ENCODE peak calls at places on chromosomes 4 and X, in seven cellular contexts. V is T-helper 2 cell; G is activated CD4-positive, alpha-beta T cell treated with anti-CD3 and anti-CD28 coated beads for 4 hours; D is stimulated activated CD8-positive, alpha-beta memory T cell treated with anti-CD3 and anti-CD28 coated beads, Interleukin-2, amount 100 ng/mL, for 1 hour; C is central memory CD4-positive, alpha-beta T cell; O is psoas muscle; W is B cell. Z is an unnamed sample.

GRCh38 chrX:129654652-129655546 is at the start of gene APLN:
- DNase-seq in V (no peak), G (no peak), D (no peak), C (no peak), O (peak), W (no peak), Z (peak)

GRCh38 chrX:39773150-39773549 is 324.6 kb downstream of the BCOR start:
- DNase-seq in V (no peak), G (no peak), D (no peak), C (no peak), O (no peak), W (no peak), Z (no peak)

GRCh38 chr4:32030406-32030805 is 1310.2 kb downstream of the PCDH7 start:
- DNase-seq in V (no peak), G (no peak), D (no peak), C (no peak), O (no peak), W (no peak), Z (no peak)

GRCh38 chr4:101956068-101956805 is 165.7 kb downstream of the BANK1 start:
- DNase-seq in V (no peak), G (no peak), D (no peak), C (no peak), O (no peak), W (no peak), Z (no peak)

GRCh38 chrX:12825801-12826200 is 34.6 kb downstream of the PRPS2 start:
- DNase-seq in V (no peak), G (no peak), D (no peak), C (no peak), O (no peak), W (no peak), Z (no peak)

GRCh38 chr4:184596044-184596616 is 53.1 kb downstream of the CASP3 start:
- DNase-seq in V (no peak), G (no peak), D (no peak), C (no peak), O (no peak), W (no peak), Z (no peak)

GRCh38 chr4:3709846-3710441 is 56.2 kb upstream of the ADRA2C start:
- DNase-seq in V (no peak), G (no peak), D (no peak), C (no peak), O (peak), W (no peak), Z (no peak)

GRCh38 chr4:151407466-151408379 is 1.3 kb upstream of the FHIP1A start:
- DNase-seq in V (no peak), G (peak), D (no peak), C (peak), O (no peak), W (no peak), Z (peak)

GRCh38 chrX:18010251-18010650 is 149.2 kb upstream of the RAI2 start:
- DNase-seq in V (no peak), G (no peak), D (no peak), C (no peak), O (no peak), W (no peak), Z (no peak)

GRCh38 chrX:9534686-9535085 is 69.8 kb downstream of the TBL1X start:
- DNase-seq in V (no peak), G (no peak), D (no peak), C (no peak), O (no peak), W (no peak), Z (no peak)

GRCh38 chr4:147733614-147734344 is 1.9 kb downstream of the ARHGAP10 start:
- DNase-seq in V (no peak), G (no peak), D (no peak), C (no peak), O (peak), W (no peak), Z (no peak)

GRCh38 chr4:86594559-86595425 is 677 bp downstream of the PTPN13 start:
- DNase-seq in V (no peak), G (no peak), D (no peak), C (peak), O (peak), W (no peak), Z (no peak)

GRCh38 chr4:55321707-55322264 is 24.3 kb upstream of the SRD5A3 start:
- DNase-seq in V (peak), G (peak), D (no peak), C (no peak), O (no peak), W (no peak), Z (peak)

GRCh38 chrX:22445880-22446279 is 173.2 kb downstream of the CBLL2 start:
- DNase-seq in V (no peak), G (no peak), D (no peak), C (no peak), O (no peak), W (no peak), Z (no peak)

GRCh38 chr4:78517050-78517652 is 34.4 kb upstream of the ANXA3 start:
- DNase-seq in V (no peak), G (no peak), D (no peak), C (no peak), O (no peak), W (no peak), Z (no peak)

GRCh38 chrX:45806410-45807121 is 605.9 kb upstream of the DIPK2B start:
- DNase-seq in V (no peak), G (peak), D (no peak), C (peak), O (no peak), W (no peak), Z (no peak)

GRCh38 chr4:140071806-140072205 is 82.2 kb downstream of the MAML3 start:
- DNase-seq in V (peak), G (peak), D (peak), C (peak), O (no peak), W (no peak), Z (no peak)

GRCh38 chrX:134679226-134679625 is 21.0 kb upstream of the PLAC1 start:
- DNase-seq in V (no peak), G (no peak), D (no peak), C (no peak), O (no peak), W (no peak), Z (no peak)

GRCh38 chr4:105236917-105237311 is 90.2 kb downstream of the TET2 start:
- DNase-seq in V (no peak), G (no peak), D (no peak), C (no peak), O (no peak), W (no peak), Z (no peak)

GRCh38 chr4:111066001-111066400 is 443.1 kb upstream of the PITX2 start:
- DNase-seq in V (no peak), G (no peak), D (no peak), C (no peak), O (no peak), W (no peak), Z (no peak)

GRCh38 chrX:150544222-150544787 is 24.1 kb upstream of the MTM1 start:
- DNase-seq in V (no peak), G (peak), D (no peak), C (no peak), O (no peak), W (no peak), Z (no peak)

GRCh38 chrX:107724653-107725052 is 50.9 kb downstream of the TSC22D3 start:
- DNase-seq in V (no peak), G (no peak), D (no peak), C (no peak), O (no peak), W (no peak), Z (no peak)

GRCh38 chr4:101208171-101208570 is 139.2 kb downstream of the PPP3CA start:
- DNase-seq in V (no peak), G (no peak), D (no peak), C (no peak), O (no peak), W (no peak), Z (no peak)

GRCh38 chr4:185298728-185299394 is 89.5 kb downstream of the SNX25 start:
- DNase-seq in V (no peak), G (no peak), D (no peak), C (no peak), O (no peak), W (no peak), Z (no peak)

GRCh38 chrX:71367396-71367795 is 1.2 kb downstream of the TAF1 start:
- DNase-seq in V (peak), G (peak), D (no peak), C (no peak), O (no peak), W (no peak), Z (no peak)

GRCh38 chrX:130560558-130560957 is 158.8 kb downstream of the RBMX2 start:
- DNase-seq in V (no peak), G (no peak), D (no peak), C (no peak), O (no peak), W (no peak), Z (no peak)

GRCh38 chr4:11719879-11720278 is 291.2 kb upstream of the HS3ST1 start:
- DNase-seq in V (no peak), G (no peak), D (no peak), C (no peak), O (no peak), W (no peak), Z (no peak)

GRCh38 chr4:47668810-47669408 is 169.0 kb downstream of the CORIN start:
- DNase-seq in V (no peak), G (no peak), D (no peak), C (peak), O (no peak), W (no peak), Z (no peak)

GRCh38 chr4:139633661-139634060 is 32.0 kb upstream of the MGST2 start:
- DNase-seq in V (no peak), G (no peak), D (no peak), C (no peak), O (no peak), W (no peak), Z (no peak)

GRCh38 chr4:15336410-15337184 is 91.2 kb upstream of the C1QTNF7 start:
- DNase-seq in V (no peak), G (no peak), D (no peak), C (no peak), O (no peak), W (no peak), Z (no peak)

GRCh38 chr4:138405439-138405838 is 163.3 kb upstream of the SLC7A11 start:
- DNase-seq in V (no peak), G (no peak), D (no peak), C (no peak), O (no peak), W (no peak), Z (no peak)

GRCh38 chr4:122539861-122540465 is 80.9 kb downstream of the IL21 start:
- DNase-seq in V (no peak), G (no peak), D (no peak), C (peak), O (no peak), W (no peak), Z (no peak)